ENCODE peak calls at places on chromosomes 11 and 22, in nine cellular contexts. One of them, this sample, is unnamed.

GRCh38 chr22:25023879-25024278 is 71.4 kb downstream of the KIAA1671 start:
- DNase-seq in upper lobe of right lung: no peak
- DNase-seq in hippocampal formation: no peak
- DNase-seq in HEK293T: no peak
- DNase-seq in EL: no peak
- DNase-seq in renal cortical epithelial cell: no peak
- DNase-seq in tibial artery: no peak
- DNase-seq in RWPE1: no peak
- DNase-seq in stimulated activated CD4-positive, alpha-beta T cell treated with anti-CD3 and anti-CD28 coated beads, Interleukin-2, amount 100 ng/mL, for 48 hours: no peak
- DNase-seq in this sample: peak; percentile 6

GRCh38 chr11:75170463-75171201 is 19.7 kb downstream of the SLCO2B1 start:
- DNase-seq in upper lobe of right lung: no peak
- DNase-seq in hippocampal formation: no peak
- DNase-seq in HEK293T: no peak
- DNase-seq in EL: no peak
- DNase-seq in renal cortical epithelial cell: no peak
- DNase-seq in tibial artery: no peak
- DNase-seq in RWPE1: no peak
- DNase-seq in stimulated activated CD4-positive, alpha-beta T cell treated with anti-CD3 and anti-CD28 coated beads, Interleukin-2, amount 100 ng/mL, for 48 hours: no peak
- DNase-seq in this sample: no peak

GRCh38 chr11:45641961-45642360 is 23.5 kb downstream of the CHST1 start:
- DNase-seq in upper lobe of right lung: no peak
- DNase-seq in hippocampal formation: no peak
- DNase-seq in HEK293T: no peak
- DNase-seq in EL: no peak
- DNase-seq in renal cortical epithelial cell: no peak
- DNase-seq in tibial artery: no peak
- DNase-seq in RWPE1: no peak
- DNase-seq in stimulated activated CD4-positive, alpha-beta T cell treated with anti-CD3 and anti-CD28 coated beads, Interleukin-2, amount 100 ng/mL, for 48 hours: no peak
- DNase-seq in this sample: no peak

GRCh38 chr22:47622541-47622940 is 860.1 kb downstream of the TBC1D22A start:
- DNase-seq in upper lobe of right lung: peak; percentile 29
- DNase-seq in hippocampal formation: no peak
- DNase-seq in HEK293T: no peak
- DNase-seq in EL: no peak
- DNase-seq in renal cortical epithelial cell: no peak
- DNase-seq in tibial artery: no peak
- DNase-seq in RWPE1: no peak
- DNase-seq in stimulated activated CD4-positive, alpha-beta T cell treated with anti-CD3 and anti-CD28 coated beads, Interleukin-2, amount 100 ng/mL, for 48 hours: no peak
- DNase-seq in this sample: no peak

GRCh38 chr11:67311051-67311555 is 7.8 kb downstream of the SSH3 start:
- DNase-seq in upper lobe of right lung: peak; percentile 57
- DNase-seq in hippocampal formation: no peak
- DNase-seq in HEK293T: no peak
- DNase-seq in EL: no peak
- DNase-seq in renal cortical epithelial cell: no peak
- DNase-seq in tibial artery: peak; percentile 55
- DNase-seq in RWPE1: no peak
- DNase-seq in stimulated activated CD4-positive, alpha-beta T cell treated with anti-CD3 and anti-CD28 coated beads, Interleukin-2, amount 100 ng/mL, for 48 hours: no peak
- DNase-seq in this sample: no peak

GRCh38 chr22:19598054-19598855 is 74.0 kb upstream of the CLDN5 start:
- DNase-seq in upper lobe of right lung: peak; percentile 68
- DNase-seq in hippocampal formation: no peak
- DNase-seq in HEK293T: peak; percentile 7
- DNase-seq in EL: no peak
- DNase-seq in renal cortical epithelial cell: no peak
- DNase-seq in tibial artery: no peak
- DNase-seq in RWPE1: peak; percentile 34
- DNase-seq in stimulated activated CD4-positive, alpha-beta T cell treated with anti-CD3 and anti-CD28 coated beads, Interleukin-2, amount 100 ng/mL, for 48 hours: no peak
- DNase-seq in this sample: no peak

GRCh38 chr11:128865490-128865889 is 1.6 kb downstream of the KCNJ1 start:
- DNase-seq in upper lobe of right lung: no peak
- DNase-seq in hippocampal formation: no peak
- DNase-seq in HEK293T: no peak
- DNase-seq in EL: peak; percentile 44
- DNase-seq in renal cortical epithelial cell: peak; percentile 94
- DNase-seq in tibial artery: no peak
- DNase-seq in RWPE1: no peak
- DNase-seq in stimulated activated CD4-positive, alpha-beta T cell treated with anti-CD3 and anti-CD28 coated beads, Interleukin-2, amount 100 ng/mL, for 48 hours: no peak
- DNase-seq in this sample: peak; percentile 37

GRCh38 chr11:92269021-92269420 is 44.4 kb downstream of the FAT3 start:
- DNase-seq in upper lobe of right lung: no peak
- DNase-seq in hippocampal formation: no peak
- DNase-seq in HEK293T: no peak
- DNase-seq in EL: peak; percentile 91
- DNase-seq in renal cortical epithelial cell: peak; percentile 98
- DNase-seq in tibial artery: no peak
- DNase-seq in RWPE1: peak; percentile 67
- DNase-seq in stimulated activated CD4-positive, alpha-beta T cell treated with anti-CD3 and anti-CD28 coated beads, Interleukin-2, amount 100 ng/mL, for 48 hours: no peak
- DNase-seq in this sample: peak; percentile 47

GRCh38 chr11:27995082-27995481 is 112.9 kb downstream of the KIF18A start:
- DNase-seq in upper lobe of right lung: no peak
- DNase-seq in hippocampal formation: no peak
- DNase-seq in HEK293T: no peak
- DNase-seq in EL: peak; percentile 48
- DNase-seq in renal cortical epithelial cell: no peak
- DNase-seq in tibial artery: no peak
- DNase-seq in RWPE1: peak; percentile 33
- DNase-seq in stimulated activated CD4-positive, alpha-beta T cell treated with anti-CD3 and anti-CD28 coated beads, Interleukin-2, amount 100 ng/mL, for 48 hours: no peak
- DNase-seq in this sample: peak; percentile 56

GRCh38 chr22:42151924-42152635 is 21.5 kb upstream of the CYP2D6 start:
- DNase-seq in upper lobe of right lung: no peak
- DNase-seq in hippocampal formation: no peak
- DNase-seq in HEK293T: no peak
- DNase-seq in EL: no peak
- DNase-seq in renal cortical epithelial cell: no peak
- DNase-seq in tibial artery: no peak
- DNase-seq in RWPE1: no peak
- DNase-seq in stimulated activated CD4-positive, alpha-beta T cell treated with anti-CD3 and anti-CD28 coated beads, Interleukin-2, amount 100 ng/mL, for 48 hours: no peak
- DNase-seq in this sample: no peak

GRCh38 chr11:34104680-34105078 is 750 bp upstream of the NAT10 start:
- DNase-seq in upper lobe of right lung: no peak
- DNase-seq in hippocampal formation: no peak
- DNase-seq in HEK293T: no peak
- DNase-seq in EL: peak; percentile 7
- DNase-seq in renal cortical epithelial cell: no peak
- DNase-seq in tibial artery: no peak
- DNase-seq in RWPE1: no peak
- DNase-seq in stimulated activated CD4-positive, alpha-beta T cell treated with anti-CD3 and anti-CD28 coated beads, Interleukin-2, amount 100 ng/mL, for 48 hours: no peak
- DNase-seq in this sample: no peak

GRCh38 chr22:35611200-35611890 is 5.8 kb downstream of the MB start:
- DNase-seq in upper lobe of right lung: no peak
- DNase-seq in hippocampal formation: no peak
- DNase-seq in HEK293T: no peak
- DNase-seq in EL: no peak
- DNase-seq in renal cortical epithelial cell: no peak
- DNase-seq in tibial artery: no peak
- DNase-seq in RWPE1: no peak
- DNase-seq in stimulated activated CD4-positive, alpha-beta T cell treated with anti-CD3 and anti-CD28 coated beads, Interleukin-2, amount 100 ng/mL, for 48 hours: no peak
- DNase-seq in this sample: no peak

GRCh38 chr22:30375312-30375849 is 11.8 kb downstream of the RNF215 start:
- DNase-seq in upper lobe of right lung: no peak
- DNase-seq in hippocampal formation: no peak
- DNase-seq in HEK293T: no peak
- DNase-seq in EL: no peak
- DNase-seq in renal cortical epithelial cell: no peak
- DNase-seq in tibial artery: no peak
- DNase-seq in RWPE1: no peak
- DNase-seq in stimulated activated CD4-positive, alpha-beta T cell treated with anti-CD3 and anti-CD28 coated beads, Interleukin-2, amount 100 ng/mL, for 48 hours: no peak
- DNase-seq in this sample: no peak

GRCh38 chr11:76665921-76666351 is 4.6 kb downstream of the LRRC32 start:
- DNase-seq in upper lobe of right lung: peak; percentile 42
- DNase-seq in hippocampal formation: no peak
- DNase-seq in HEK293T: no peak
- DNase-seq in EL: no peak
- DNase-seq in renal cortical epithelial cell: no peak
- DNase-seq in tibial artery: no peak
- DNase-seq in RWPE1: no peak
- DNase-seq in stimulated activated CD4-positive, alpha-beta T cell treated with anti-CD3 and anti-CD28 coated beads, Interleukin-2, amount 100 ng/mL, for 48 hours: no peak
- DNase-seq in this sample: no peak

GRCh38 chr22:41178425-41178975 is 26.6 kb upstream of the L3MBTL2 start:
- DNase-seq in upper lobe of right lung: no peak
- DNase-seq in hippocampal formation: no peak
- DNase-seq in HEK293T: no peak
- DNase-seq in EL: no peak
- DNase-seq in renal cortical epithelial cell: no peak
- DNase-seq in tibial artery: peak; percentile 69
- DNase-seq in RWPE1: no peak
- DNase-seq in stimulated activated CD4-positive, alpha-beta T cell treated with anti-CD3 and anti-CD28 coated beads, Interleukin-2, amount 100 ng/mL, for 48 hours: no peak
- DNase-seq in this sample: no peak

GRCh38 chr11:114081641-114082414 is 22.3 kb downstream of the ZBTB16 start:
- DNase-seq in upper lobe of right lung: no peak
- DNase-seq in hippocampal formation: no peak
- DNase-seq in HEK293T: no peak
- DNase-seq in EL: no peak
- DNase-seq in renal cortical epithelial cell: peak; percentile 76
- DNase-seq in tibial artery: no peak
- DNase-seq in RWPE1: peak; percentile 29
- DNase-seq in stimulated activated CD4-positive, alpha-beta T cell treated with anti-CD3 and anti-CD28 coated beads, Interleukin-2, amount 100 ng/mL, for 48 hours: no peak
- DNase-seq in this sample: no peak

GRCh38 chr11:119796363-119797060 is 67.5 kb upstream of the NECTIN1 start:
- DNase-seq in upper lobe of right lung: peak; percentile 53
- DNase-seq in hippocampal formation: no peak
- DNase-seq in HEK293T: no peak
- DNase-seq in EL: no peak
- DNase-seq in renal cortical epithelial cell: no peak
- DNase-seq in tibial artery: no peak
- DNase-seq in RWPE1: no peak
- DNase-seq in stimulated activated CD4-positive, alpha-beta T cell treated with anti-CD3 and anti-CD28 coated beads, Interleukin-2, amount 100 ng/mL, for 48 hours: no peak
- DNase-seq in this sample: no peak

This sample was measured in HFFc6.